ENCODE peak calls at places on chromosome 6, in ten cellular contexts. R, P, A, V, C, B, J, D, E and M are unnamed samples.

GRCh38 chr6:89597988-89598387 is 40.6 kb downstream of the LYRM2 start:
- DNase-seq in B (no peak), P (no peak), J (no peak), R (peak), C (no peak), D (no peak), A (no peak), E (no peak), V (no peak), M (no peak)

GRCh38 chr6:27604986-27605385 is 132.1 kb upstream of the ZNF184 start:
- DNase-seq in P (no peak), R (no peak), D (no peak), V (no peak), E (no peak), J (no peak), C (peak), B (no peak), A (no peak), M (no peak)

GRCh38 chr6:35139924-35140524 is 1.1 kb downstream of the TCP11 start:
- DNase-seq in E (no peak), R (peak), J (peak), V (peak), D (peak), C (peak), B (peak), A (peak), P (peak), M (peak)

GRCh38 chr6:150830409-150831165 is 34.9 kb upstream of the MTHFD1L start:
- DNase-seq in R (no peak), B (no peak), D (no peak), V (no peak), E (no peak), C (no peak), J (no peak), P (no peak), A (no peak), M (no peak)

GRCh38 chr6:18395851-18396187 is 8.7 kb downstream of the RNF144B start:
- DNase-seq in B (no peak), P (no peak), V (no peak), C (no peak), E (no peak), R (no peak), D (no peak), J (no peak), A (no peak), M (no peak)

GRCh38 chr6:100427452-100427851 is 37.3 kb downstream of the SIM1 start:
- DNase-seq in R (no peak), C (no peak), P (no peak), V (no peak), A (no peak), D (no peak), J (no peak), B (no peak), E (no peak), M (no peak)

GRCh38 chr6:115753446-115753845 is 307.2 kb downstream of the FRK start:
- DNase-seq in V (no peak), P (no peak), J (no peak), C (no peak), B (no peak), A (no peak), D (no peak), E (no peak), R (no peak), M (no peak)

GRCh38 chr6:90156861-90157260 is 139.8 kb downstream of the BACH2 start:
- DNase-seq in V (peak), D (peak), E (no peak), C (no peak), A (no peak), B (no peak), R (no peak), J (no peak), P (peak), M (no peak)

GRCh38 chr6:113564401-113565161 is 292.6 kb upstream of the MARCKS start:
- DNase-seq in C (peak), D (no peak), V (no peak), R (peak), J (peak), E (peak), A (no peak), B (peak), P (no peak), M (peak)

GRCh38 chr6:44253307-44254101 is 3.8 kb downstream of the SLC35B2 start:
- DNase-seq in A (no peak), E (no peak), C (no peak), R (peak), V (peak), D (peak), P (peak), J (peak), B (peak), M (peak)

GRCh38 chr6:37551002-37551401 is 51.3 kb upstream of the CCDC167 start:
- DNase-seq in D (no peak), C (no peak), J (no peak), V (no peak), P (no peak), A (no peak), E (no peak), B (no peak), R (no peak), M (no peak)